ENCODE peak calls at places on chromosomes 5 and 9, in six cellular contexts. S, M, W, Z, Y and R are unnamed samples.

GRCh38 chr5:140165921-140166270 is 9.1 kb upstream of the CYSTM1 start:
- DNase-seq in S (no peak), M (no peak), W (no peak), Z (no peak), Y (no peak), R (no peak)

GRCh38 chr5:150468206-150468605 is 18.7 kb upstream of the RPS14 start:
- DNase-seq in S (no peak), M (no peak), W (no peak), Z (no peak), Y (no peak), R (no peak)

GRCh38 chr9:134606951-134607733 is 34.5 kb upstream of the COL5A1 start:
- DNase-seq in S (no peak), M (no peak), W (no peak), Z (no peak), Y (no peak), R (no peak)

GRCh38 chr9:6907772-6908381 is 150.1 kb downstream of the KDM4C start:
- DNase-seq in S (no peak), M (peak; percentile 36), W (peak; percentile 15), Z (no peak), Y (no peak), R (no peak)

GRCh38 chr5:67095346-67095871 is 101.2 kb downstream of the CD180 start:
- DNase-seq in S (no peak), M (peak; percentile 53), W (no peak), Z (peak; percentile 80), Y (peak; percentile 19), R (peak; percentile 73)

GRCh38 chr5:172163346-172163745 is 24.7 kb downstream of the STK10 start:
- DNase-seq in S (no peak), M (peak; percentile 55), W (no peak), Z (peak; percentile 48), Y (no peak), R (no peak)

GRCh38 chr5:74765201-74765600 is 1.7 kb downstream of the GFM2 start:
- DNase-seq in S (no peak), M (no peak), W (no peak), Z (no peak), Y (peak; percentile 7), R (no peak)

GRCh38 chr5:1736065-1736464 is 63.6 kb downstream of the MRPL36 start:
- DNase-seq in S (no peak), M (no peak), W (no peak), Z (no peak), Y (no peak), R (no peak)

GRCh38 chr9:71121275-71122168 is at the start of gene TRPM3:
- DNase-seq in S (no peak), M (peak; percentile 54), W (no peak), Z (no peak), Y (peak; percentile 91), R (no peak)

GRCh38 chr5:1003296-1003937 is 5.2 kb upstream of the NKD2 start:
- DNase-seq in S (no peak), M (no peak), W (no peak), Z (peak; percentile 19), Y (no peak), R (peak; percentile 81)

GRCh38 chr5:118533166-118533565 is 455.2 kb downstream of the DTWD2 start:
- DNase-seq in S (no peak), M (no peak), W (no peak), Z (no peak), Y (no peak), R (no peak)

GRCh38 chr9:77291714-77292113 is 114.4 kb downstream of the VPS13A start:
- DNase-seq in S (no peak), M (no peak), W (peak; percentile 29), Z (no peak), Y (peak; percentile 47), R (no peak)

GRCh38 chr5:69113851-69114250 is 20.0 kb downstream of the SLC30A5 start:
- DNase-seq in S (no peak), M (no peak), W (no peak), Z (no peak), Y (no peak), R (no peak)

GRCh38 chr9:118091676-118092490 is 387.7 kb downstream of the TLR4 start:
- DNase-seq in S (no peak), M (peak; percentile 71), W (no peak), Z (no peak), Y (no peak), R (no peak)

GRCh38 chr5:175809531-175810121 is 61.8 kb upstream of the CPLX2 start:
- DNase-seq in S (no peak), M (no peak), W (peak; percentile 84), Z (no peak), Y (no peak), R (no peak)

GRCh38 chr9:128919409-128919808 is 1.4 kb upstream of the PHYHD1 start:
- DNase-seq in S (no peak), M (no peak), W (no peak), Z (no peak), Y (no peak), R (no peak)

GRCh38 chr5:59039003-59039295 is 456.1 kb downstream of the RAB3C start:
- DNase-seq in S (no peak), M (no peak), W (no peak), Z (no peak), Y (peak; percentile 53), R (peak; percentile 28)

GRCh38 chr5:107474724-107475489 is 195.8 kb downstream of the EFNA5 start:
- DNase-seq in S (no peak), M (no peak), W (peak; percentile 7), Z (no peak), Y (no peak), R (no peak)

GRCh38 chr9:33239922-33240321 is at the start of gene SPINK4:
- DNase-seq in S (no peak), M (no peak), W (no peak), Z (peak; percentile 25), Y (no peak), R (no peak)

GRCh38 chr5:122262107-122262506 is 49.9 kb upstream of the SNCAIP start:
- DNase-seq in S (no peak), M (no peak), W (no peak), Z (no peak), Y (no peak), R (no peak)

GRCh38 chr9:111661802-111662491 is 542 bp downstream of the GNG10 start:
- DNase-seq in S (peak; percentile 10), M (peak; percentile 32), W (peak; percentile 65), Z (peak; percentile 37), Y (peak; percentile 90), R (peak; percentile 37)

GRCh38 chr5:119393201-119393691 is 37.4 kb downstream of the TNFAIP8 start:
- DNase-seq in S (no peak), M (no peak), W (no peak), Z (no peak), Y (no peak), R (no peak)

GRCh38 chr5:89972901-89973300 is 436.7 kb downstream of the CETN3 start:
- DNase-seq in S (no peak), M (no peak), W (no peak), Z (no peak), Y (no peak), R (no peak)

GRCh38 chr9:8337834-8338233 is 538.3 kb upstream of the DMAC1 start:
- DNase-seq in S (no peak), M (no peak), W (no peak), Z (no peak), Y (peak; percentile 12), R (no peak)

GRCh38 chr5:157342822-157343402 is 77.0 kb downstream of the CYFIP2 start:
- DNase-seq in S (no peak), M (no peak), W (peak; percentile 71), Z (no peak), Y (peak; percentile 56), R (peak; percentile 25)

GRCh38 chr9:126705767-126706697 is 92.3 kb downstream of the LMX1B start:
- DNase-seq in S (peak; percentile 68), M (no peak), W (peak; percentile 79), Z (peak; percentile 64), Y (peak; percentile 57), R (peak; percentile 60)

GRCh38 chr9:128276574-128277270 is 646 bp downstream of the SWI5 start:
- DNase-seq in S (no peak), M (no peak), W (peak; percentile 51), Z (no peak), Y (peak; percentile 61), R (no peak)

GRCh38 chr5:143495823-143496275 is 92.4 kb upstream of the NR3C1 start:
- DNase-seq in S (no peak), M (no peak), W (peak; percentile 13), Z (no peak), Y (no peak), R (no peak)